ENCODE peak calls at places on chromosomes 3 and 15, in six cellular contexts. I is uterus, E is head of caudate nucleus, A is fibroblast of mammary gland, D is T1000, B is AG04450. F is an unnamed sample.

GRCh38 chr3:69012836-69013255 is 638 bp downstream of the EOGT start:
- DNase-seq in A (peak), E (peak), B (no peak), I (peak), D (no peak), F (peak)

GRCh38 chr15:51736646-51737537 is 563 bp downstream of the LYSMD2 start:
- DNase-seq in I (peak), D (no peak), A (no peak), B (no peak), E (peak), F (no peak)

GRCh38 chr3:10366681-10367101 is 45.8 kb upstream of the SEC13 start:
- DNase-seq in B (peak), E (peak), D (peak), A (peak), I (no peak), F (peak)

GRCh38 chr3:194960446-194961032 is 274.9 kb downstream of the FAM43A start:
- DNase-seq in E (no peak), I (no peak), B (no peak), D (no peak), A (no peak), F (no peak)

GRCh38 chr3:57110797-57111196 is 50.3 kb downstream of the SPATA12 start:
- DNase-seq in A (no peak), I (no peak), D (no peak), B (no peak), E (no peak), F (no peak)

GRCh38 chr15:88791637-88792036 is 11.6 kb upstream of the ACAN start:
- DNase-seq in I (no peak), A (no peak), B (no peak), D (no peak), E (no peak), F (no peak)

GRCh38 chr3:63946753-63947152 is 34.6 kb upstream of the SCAANT1 start:
- DNase-seq in D (no peak), A (no peak), B (no peak), E (no peak), I (no peak), F (no peak)

GRCh38 chr3:11116336-11117059 is 37.8 kb upstream of the HRH1 start:
- DNase-seq in I (no peak), B (no peak), E (no peak), D (no peak), A (peak), F (no peak)

GRCh38 chr3:151085227-151085888 is at the start of gene MED12L:
- DNase-seq in D (peak), B (peak), A (peak), E (peak), I (peak), F (peak)

GRCh38 chr3:152328841-152329240 is 60.1 kb downstream of the MBNL1 start:
- DNase-seq in I (no peak), E (no peak), D (no peak), A (peak), B (peak), F (peak)

GRCh38 chr15:29822100-29822684 is at the start of gene TJP1:
- DNase-seq in A (peak), I (peak), B (peak), D (peak), E (peak), F (peak)

GRCh38 chr3:187955076-187955952 is 198.6 kb upstream of the LPP start:
- DNase-seq in A (peak), I (peak), E (no peak), D (peak), B (peak), F (peak)

GRCh38 chr3:136955813-136956212 is 2.0 kb upstream of the IL20RB start:
- DNase-seq in I (no peak), B (peak), E (no peak), D (no peak), A (peak), F (peak)

GRCh38 chr3:115804722-115805121 is 181.4 kb downstream of the GAP43 start:
- DNase-seq in A (peak), D (no peak), E (no peak), B (no peak), I (no peak), F (peak)

GRCh38 chr3:45821127-45821526 is 20.8 kb downstream of the LZTFL1 start:
- DNase-seq in A (no peak), I (no peak), D (no peak), E (no peak), B (no peak), F (no peak)

GRCh38 chr15:77985031-77985930 is 92.2 kb downstream of the TBC1D2B start:
- DNase-seq in E (no peak), I (no peak), A (no peak), B (no peak), D (no peak), F (no peak)

GRCh38 chr15:74842581-74843444 is at the start of gene ULK3:
- DNase-seq in I (peak), D (peak), B (peak), A (peak), E (peak), F (peak)